ENCODE peak calls at places on chromosomes 4 and X, in six cellular contexts. P is DND-41, M is AG04450, S is HL-60, Q is mesendoderm, D is A673. I is an unnamed sample.

GRCh38 chr4:139815646-139816601 is 150.3 kb downstream of the MGST2 start:
- DNase-seq in M (peak), D (peak), S (no peak), Q (peak), P (no peak), I (no peak)

GRCh38 chrX:134932528-134933217 is 58.1 kb upstream of the SMIM10 start:
- DNase-seq in D (no peak), M (no peak), P (no peak), S (no peak), Q (no peak), I (peak)

GRCh38 chrX:154349359-154349935 is 25.0 kb downstream of the FLNA start:
- DNase-seq in Q (no peak), S (no peak), M (no peak), D (no peak), P (no peak), I (no peak)

GRCh38 chr4:152965614-152966013 is 29.5 kb downstream of the FHDC1 start:
- DNase-seq in Q (no peak), M (no peak), P (no peak), S (no peak), D (no peak), I (no peak)

GRCh38 chr4:189293459-189293858 is 647.2 kb upstream of the FRG1 start:
- DNase-seq in Q (peak), D (no peak), S (no peak), P (no peak), M (no peak), I (no peak)

GRCh38 chr4:168919706-168920324 is 90.2 kb downstream of the CBR4 start:
- DNase-seq in P (no peak), D (no peak), M (no peak), S (no peak), Q (no peak), I (no peak)

GRCh38 chr4:11428701-11429571 is at the start of gene HS3ST1:
- DNase-seq in Q (peak), M (no peak), P (no peak), S (peak), D (no peak), I (peak)

GRCh38 chr4:103634236-103634635 is 85.5 kb downstream of the TACR3 start:
- DNase-seq in Q (peak), D (peak), S (no peak), M (no peak), P (no peak), I (no peak)

GRCh38 chr4:138461065-138461464 is 218.9 kb upstream of the SLC7A11 start:
- DNase-seq in Q (no peak), S (no peak), M (no peak), D (no peak), P (no peak), I (no peak)

GRCh38 chr4:123338715-123339114 is 57.9 kb upstream of the SPRY1 start:
- DNase-seq in P (no peak), M (no peak), D (no peak), Q (no peak), S (no peak), I (no peak)

GRCh38 chr4:72112514-72113156 is 80.8 kb downstream of the NPFFR2 start:
- DNase-seq in P (no peak), D (peak), M (peak), S (no peak), Q (peak), I (peak)

GRCh38 chr4:161604516-161605300 is 559.1 kb downstream of the FSTL5 start:
- DNase-seq in P (no peak), Q (no peak), M (no peak), D (no peak), S (peak), I (no peak)

GRCh38 chrX:118523920-118524319 is 28.3 kb downstream of the DOCK11 start:
- DNase-seq in M (no peak), D (no peak), S (no peak), P (no peak), Q (no peak), I (no peak)

GRCh38 chr4:153781280-153781679 is 7.6 kb downstream of the SFRP2 start:
- DNase-seq in M (no peak), D (no peak), S (no peak), P (no peak), Q (no peak), I (no peak)

GRCh38 chr4:123305746-123306145 is 90.8 kb upstream of the SPRY1 start:
- DNase-seq in D (no peak), P (no peak), M (no peak), S (no peak), Q (no peak), I (no peak)

GRCh38 chr4:141807073-141807472 is 170.7 kb downstream of the IL15 start:
- DNase-seq in D (no peak), S (no peak), Q (no peak), M (no peak), P (no peak), I (peak)

GRCh38 chrX:100647739-100648138 is 3.7 kb downstream of the SRPX2 start:
- DNase-seq in Q (no peak), M (no peak), D (no peak), S (no peak), P (no peak), I (no peak)

GRCh38 chr4:69759189-69759604 is 1.2 kb downstream of the SULT1B1 start:
- DNase-seq in M (no peak), D (peak), S (no peak), Q (no peak), P (no peak), I (no peak)

GRCh38 chr4:74284074-74284473 is 24.2 kb upstream of the EPGN start:
- DNase-seq in P (no peak), S (no peak), D (no peak), M (no peak), Q (no peak), I (peak)

GRCh38 chr4:150127757-150128156 is 49.5 kb downstream of the DCLK2 start:
- DNase-seq in S (no peak), Q (no peak), D (no peak), P (no peak), M (no peak), I (no peak)

GRCh38 chr4:85929926-85930325 is 429.9 kb downstream of the MAPK10 start:
- DNase-seq in Q (no peak), P (peak), M (no peak), S (no peak), D (no peak), I (peak)

GRCh38 chr4:120723986-120724385 is 198.5 kb downstream of the PRDM5 start:
- DNase-seq in P (no peak), M (no peak), Q (no peak), S (no peak), D (peak), I (no peak)

GRCh38 chr4:63105839-63106238 is 1303.4 kb downstream of the TECRL start:
- DNase-seq in S (no peak), D (no peak), P (no peak), Q (peak), M (no peak), I (no peak)

GRCh38 chrX:64204252-64204651 is 1.3 kb downstream of the AMER1 start:
- DNase-seq in S (no peak), D (no peak), P (peak), M (no peak), Q (peak), I (no peak)

GRCh38 chr4:80276922-80277321 is 10.5 kb downstream of the FGF5 start:
- DNase-seq in D (no peak), Q (no peak), M (no peak), P (no peak), S (no peak), I (no peak)

GRCh38 chr4:89486673-89487072 is 179.1 kb upstream of the GPRIN3 start:
- DNase-seq in S (no peak), Q (peak), D (no peak), M (no peak), P (no peak), I (no peak)

GRCh38 chr4:87406462-87406861 is 15.5 kb upstream of the HSD17B11 start:
- DNase-seq in P (no peak), S (peak), M (no peak), D (peak), Q (no peak), I (no peak)

GRCh38 chr4:6940744-6941137 is 31.1 kb downstream of the TBC1D14 start:
- DNase-seq in P (no peak), Q (no peak), D (no peak), M (no peak), S (no peak), I (no peak)
- H3K27ac ChIP-seq in P (no peak), Q (no peak), D (no peak), M (peak), S (peak), I (no peak)

GRCh38 chr4:2483237-2483636 is 14.3 kb downstream of the RNF4 start:
- DNase-seq in D (no peak), S (no peak), Q (no peak), M (no peak), P (no peak), I (no peak)

GRCh38 chr4:2482192-2482591 is 13.3 kb downstream of the RNF4 start:
- DNase-seq in M (no peak), D (no peak), P (no peak), Q (no peak), S (no peak), I (no peak)

GRCh38 chr4:2482693-2483092 is 13.8 kb downstream of the RNF4 start:
- DNase-seq in D (peak), Q (no peak), P (no peak), S (no peak), M (no peak), I (no peak)

GRCh38 chr4:2480649-2481048 is 11.7 kb downstream of the RNF4 start:
- DNase-seq in D (no peak), Q (no peak), M (no peak), P (no peak), S (no peak), I (no peak)

DNA sequence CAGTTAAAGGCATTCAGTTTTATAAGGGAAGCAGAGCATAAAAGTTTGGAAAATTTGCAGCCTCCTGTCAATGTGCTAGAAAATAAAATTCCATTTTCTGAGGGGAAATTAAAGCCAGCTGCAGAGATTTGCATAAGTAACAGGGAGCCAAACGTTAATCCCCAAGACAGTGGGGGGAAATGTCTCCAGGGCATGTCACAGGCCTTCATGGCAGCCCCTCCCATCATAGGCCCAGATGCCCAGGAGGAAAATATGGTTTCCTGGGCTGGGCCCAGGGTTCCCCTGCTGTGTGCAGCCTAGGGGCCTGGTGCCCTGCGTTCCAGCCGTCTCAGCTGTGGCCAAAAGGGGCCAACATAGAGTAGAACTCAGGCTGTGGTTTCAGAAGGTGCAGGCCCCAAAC is 9.3 kb downstream of the RNF4 start:
- DNase-seq in S (no peak), P (no peak), D (peak), M (no peak), Q (no peak), I (no peak)
- H3K27ac ChIP-seq in S (no peak), P (no peak), D (peak), M (no peak), Q (no peak), I (no peak)

GRCh38 chr4:95540227-95540626 is 8.5 kb downstream of the UNC5C start:
- DNase-seq in P (no peak), S (no peak), D (no peak), Q (no peak), M (no peak), I (peak)
- H3K27ac ChIP-seq in P (no peak), S (no peak), D (no peak), Q (no peak), M (no peak), I (peak)

DNA sequence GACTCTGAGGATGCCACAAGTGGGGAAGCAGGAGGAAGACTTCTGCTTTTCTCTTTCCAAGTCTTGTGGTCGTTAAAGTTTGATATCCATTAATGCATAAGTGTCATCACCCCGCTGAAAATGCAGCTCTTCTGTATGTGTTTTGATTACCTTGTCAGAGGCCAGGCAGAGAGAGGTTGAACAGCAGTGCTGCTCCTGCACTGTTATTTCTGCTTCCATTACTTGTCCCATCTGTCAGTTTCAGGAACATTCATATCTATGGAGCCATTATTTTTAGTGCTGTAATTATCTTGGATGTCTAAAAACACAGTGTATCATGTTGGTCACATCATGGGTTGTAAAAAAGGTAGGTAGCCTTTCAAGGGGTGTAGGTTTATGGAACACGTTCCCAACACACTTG is 62.0 kb upstream of the ESX1 start:
- DNase-seq in M (no peak), D (no peak), Q (no peak), S (no peak), P (no peak), I (no peak)
- H3K27ac ChIP-seq in M (no peak), D (no peak), Q (no peak), S (no peak), P (no peak), I (no peak)

GRCh38 chrX:119583431-119584059 is 9.2 kb downstream of the UBE2A start:
- DNase-seq in S (no peak), P (no peak), Q (no peak), D (no peak), M (no peak), I (no peak)
- H3K27ac ChIP-seq in S (no peak), P (no peak), Q (no peak), D (no peak), M (no peak), I (no peak)

DNA sequence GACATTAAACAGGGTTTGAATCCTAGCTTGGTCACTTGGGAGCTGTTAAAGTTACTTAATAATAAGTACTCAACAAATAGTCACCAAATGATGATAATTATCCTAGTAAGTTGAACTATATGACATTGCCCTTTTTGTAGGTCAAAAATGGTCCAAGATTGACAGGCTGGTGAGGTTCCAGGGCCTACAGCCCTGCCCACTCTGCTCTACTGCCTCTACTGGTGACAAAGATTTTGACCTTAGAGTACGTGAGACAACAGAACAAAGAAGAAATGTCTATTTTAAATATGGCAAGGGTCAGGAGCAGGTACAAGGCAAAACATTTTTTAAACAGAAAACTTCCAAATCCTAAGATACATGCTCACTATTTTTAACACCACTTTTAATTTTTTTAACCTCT is 572 bp upstream of the SMPX start:
- DNase-seq in P (no peak), S (no peak), D (no peak), Q (no peak), M (no peak), I (no peak)
- H3K27ac ChIP-seq in P (no peak), S (no peak), D (no peak), Q (no peak), M (no peak), I (no peak)

GRCh38 chrX:20452487-20452886 is 185.8 kb upstream of the RPS6KA3 start:
- DNase-seq in Q (no peak), M (no peak), S (no peak), P (no peak), D (no peak), I (no peak)
- H3K27ac ChIP-seq in Q (no peak), M (no peak), S (no peak), P (no peak), D (no peak), I (no peak)

GRCh38 chr4:159677521-159677920 is 574.6 kb downstream of the RAPGEF2 start:
- DNase-seq in M (no peak), D (peak), P (no peak), S (no peak), Q (no peak), I (no peak)
- H3K27ac ChIP-seq in M (no peak), D (peak), P (no peak), S (no peak), Q (no peak), I (no peak)

DNA sequence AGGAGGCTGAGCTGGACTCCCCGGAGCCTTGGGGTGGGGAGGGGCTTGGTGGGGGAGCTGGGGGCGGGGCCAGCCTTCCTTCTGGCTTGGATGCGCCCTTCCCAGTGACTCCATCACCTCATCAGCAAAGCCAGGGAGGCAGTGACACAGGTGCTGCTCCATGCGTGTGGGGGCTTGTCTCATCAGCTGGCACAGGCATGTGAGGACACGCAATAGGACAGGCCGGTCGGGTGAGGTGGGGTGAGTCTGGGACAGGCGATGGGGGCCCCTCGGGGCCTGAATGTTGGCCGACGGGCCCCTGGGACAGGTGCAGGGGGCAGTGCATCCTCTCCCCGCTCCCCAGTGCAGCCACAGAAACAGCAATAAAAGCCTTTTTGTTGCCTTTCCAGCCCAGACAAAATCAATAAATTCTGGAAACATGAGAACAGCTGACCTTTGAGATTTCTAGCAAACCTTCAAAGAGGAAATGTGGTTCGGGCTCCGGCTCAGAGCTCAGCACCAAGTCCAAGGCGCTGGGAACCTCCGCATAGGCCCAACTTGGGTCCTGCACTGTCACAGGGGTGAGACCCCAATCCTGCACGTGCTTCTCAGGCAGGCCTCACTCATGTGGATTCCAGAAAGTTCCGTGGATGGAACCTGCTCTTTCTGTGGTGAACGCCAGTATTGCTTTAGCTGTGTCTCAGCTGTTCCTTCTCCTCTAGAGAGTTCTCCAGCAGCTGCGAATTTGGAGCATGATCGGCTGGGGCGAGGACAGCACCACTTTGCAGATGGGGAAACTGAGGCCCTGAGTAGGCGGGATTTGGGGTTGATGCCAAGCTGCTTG is 18.5 kb downstream of the ADRA2C start:
- DNase-seq in S (no peak), D (no peak), M (no peak), P (no peak), Q (no peak), I (peak)
- H3K27ac ChIP-seq in S (no peak), D (no peak), M (no peak), P (no peak), Q (no peak), I (no peak)